ENCODE peak calls at places on chromosomes 4 and X, in five cellular contexts. K, Y, W, L and D are unnamed samples.

GRCh38 chr4:81039351-81040174 is 9.1 kb downstream of the BMP3 start:
- DNase-seq in L (no peak), K (no peak), Y (no peak), W (no peak), D (peak; percentile 11)

GRCh38 chr4:186622788-186623464 is 67.6 kb upstream of the MTNR1A start:
- DNase-seq in Y (no peak), W (peak; percentile 79), L (no peak), K (no peak), D (peak; percentile 87)

GRCh38 chr4:8393593-8394038 is 46.9 kb downstream of the ACOX3 start:
- DNase-seq in Y (no peak), K (peak; percentile 89), W (peak; percentile 95), L (peak; percentile 65), D (peak; percentile 98)

GRCh38 chr4:187586892-187587291 is 408.7 kb upstream of the ZFP42 start:
- DNase-seq in Y (no peak), K (no peak), L (no peak), W (no peak), D (no peak)

GRCh38 chrX:6810796-6811195 is 275.9 kb upstream of the VCX3A start:
- DNase-seq in K (no peak), Y (no peak), W (no peak), L (no peak), D (no peak)

GRCh38 chr4:306551-306961 is 1.3 kb upstream of the ZNF732 start:
- DNase-seq in Y (no peak), L (no peak), K (no peak), W (no peak), D (no peak)

GRCh38 chr4:37682701-37683401 is 3.3 kb downstream of the RELL1 start:
- DNase-seq in Y (no peak), K (no peak), W (peak; percentile 29), L (no peak), D (no peak)

GRCh38 chr4:53900275-53900649 is 164.1 kb downstream of the CHIC2 start:
- DNase-seq in W (no peak), Y (no peak), K (no peak), L (no peak), D (no peak)

GRCh38 chr4:19945501-19945900 is 306.2 kb upstream of the SLIT2 start:
- DNase-seq in W (no peak), L (peak; percentile 5), Y (no peak), K (no peak), D (no peak)

GRCh38 chr4:156941940-156942548 is 29.6 kb downstream of the PDGFC start:
- DNase-seq in K (no peak), L (peak; percentile 37), Y (peak; percentile 89), W (peak; percentile 97), D (peak; percentile 86)

GRCh38 chrX:48468247-48468671 is 1.8 kb downstream of the SLC38A5 start:
- DNase-seq in K (no peak), Y (no peak), W (no peak), L (no peak), D (no peak)

GRCh38 chr4:76590847-76591281 is 155.8 kb downstream of the SHROOM3 start:
- DNase-seq in K (no peak), W (peak; percentile 61), Y (no peak), L (no peak), D (peak; percentile 28)

GRCh38 chr4:76591992-76592391 is 157.0 kb downstream of the SHROOM3 start:
- DNase-seq in W (no peak), Y (no peak), K (no peak), L (no peak), D (no peak)

GRCh38 chr4:76588268-76588667 is 153.2 kb downstream of the SHROOM3 start:
- DNase-seq in W (no peak), K (no peak), L (no peak), Y (no peak), D (no peak)

GRCh38 chr4:76589402-76589801 is 154.4 kb downstream of the SHROOM3 start:
- DNase-seq in Y (no peak), K (no peak), W (no peak), L (peak; percentile 50), D (peak; percentile 90)

DNA sequence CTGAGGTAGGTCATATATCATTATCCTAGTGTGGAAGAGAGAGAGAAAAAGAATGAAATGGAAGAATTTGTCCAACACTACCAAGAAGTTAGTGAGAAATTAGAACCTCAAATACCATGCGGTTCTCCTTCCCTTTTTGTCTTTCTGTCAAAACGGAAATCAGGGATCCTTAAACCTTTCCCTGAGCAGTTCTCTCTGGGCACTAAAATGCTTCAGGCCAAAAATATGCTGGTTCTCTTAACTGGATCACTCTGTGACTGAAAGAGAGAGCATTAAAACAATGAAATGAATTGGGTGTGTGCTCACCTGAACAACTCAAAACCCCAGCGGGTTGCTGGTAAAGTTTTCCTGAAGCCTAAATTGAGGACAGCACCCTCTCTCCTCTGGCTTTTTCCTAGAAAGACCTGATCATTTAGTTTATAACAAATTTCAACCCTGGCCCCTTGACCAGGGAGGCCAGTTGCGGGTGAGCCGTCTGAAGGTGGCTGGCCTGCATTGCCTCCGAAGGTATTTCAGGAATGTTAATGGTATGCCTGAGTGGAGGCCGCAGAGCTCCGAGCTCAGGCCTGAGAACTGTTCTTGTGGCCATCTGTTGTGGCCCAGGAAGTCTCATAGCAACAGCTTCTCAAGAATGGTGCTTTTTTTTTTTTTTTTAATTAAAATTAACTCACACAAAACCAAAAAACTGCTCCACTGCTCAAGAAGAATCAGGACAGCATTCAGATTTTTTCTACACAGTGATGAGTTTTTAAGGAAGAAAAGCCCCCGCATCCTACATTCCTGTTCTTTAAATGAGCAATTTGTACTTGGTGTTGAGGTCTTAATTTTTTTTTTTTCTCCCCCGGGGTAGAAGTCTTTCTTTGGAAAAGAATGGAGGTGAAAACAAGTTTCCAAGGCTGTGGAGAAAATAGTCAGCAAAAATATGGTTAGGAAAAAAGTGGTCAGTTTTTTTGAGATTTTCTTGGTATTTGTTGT is 155.1 kb downstream of the SHROOM3 start:
- DNase-seq in W (peak; percentile 96), K (peak; percentile 34), L (peak; percentile 82), Y (peak; percentile 92), D (peak; percentile 87)
- H3K4me3 ChIP-seq in W (no peak overlapping the region), K (peak overlapping the region; percentile 28), L (peak overlapping the region; percentile 15), Y (no peak overlapping the region), D (no peak overlapping the region)

DNA sequence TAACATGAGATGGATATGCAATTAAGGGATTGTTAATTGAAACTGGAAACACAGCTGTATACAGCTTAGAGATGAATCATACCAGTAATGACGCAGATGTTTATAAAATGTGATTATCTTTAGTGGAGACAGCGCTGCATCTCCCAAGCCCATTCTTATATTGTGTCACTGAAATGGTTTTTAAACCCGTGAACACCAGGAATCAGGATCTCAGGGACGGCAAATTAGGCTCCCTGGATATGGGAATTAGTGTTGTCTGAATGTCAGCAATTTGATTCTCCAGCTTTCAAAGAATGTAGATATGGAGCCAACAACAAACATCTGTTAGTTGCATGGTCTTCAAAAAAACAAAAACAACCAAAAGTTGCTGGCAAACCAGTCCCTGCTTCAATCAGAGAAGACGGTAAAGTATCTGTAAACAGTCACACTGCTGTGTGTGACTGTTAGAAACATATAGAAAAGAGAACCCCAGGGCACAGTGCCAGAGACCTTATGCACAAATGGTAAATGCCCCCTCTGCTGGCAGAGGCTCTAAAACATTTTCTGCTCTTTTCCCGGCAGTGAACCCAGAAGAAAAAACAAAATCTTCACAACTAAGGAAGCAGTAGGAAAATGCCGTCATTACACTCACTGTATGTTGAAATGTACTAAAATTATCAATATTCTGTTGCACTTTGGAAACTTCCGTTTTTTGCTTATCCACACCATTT is 351.9 kb upstream of the FTHL17 start:
- DNase-seq in W (peak; percentile 65), K (peak; percentile 43), L (peak; percentile 15), Y (peak; percentile 76), D (peak; percentile 11)
- TF ChIP-seq CTCF in W (peak; percentile 67), K (peak; percentile 64), L (peak; percentile 57), Y (peak; percentile 45), D (no peak)

DNA sequence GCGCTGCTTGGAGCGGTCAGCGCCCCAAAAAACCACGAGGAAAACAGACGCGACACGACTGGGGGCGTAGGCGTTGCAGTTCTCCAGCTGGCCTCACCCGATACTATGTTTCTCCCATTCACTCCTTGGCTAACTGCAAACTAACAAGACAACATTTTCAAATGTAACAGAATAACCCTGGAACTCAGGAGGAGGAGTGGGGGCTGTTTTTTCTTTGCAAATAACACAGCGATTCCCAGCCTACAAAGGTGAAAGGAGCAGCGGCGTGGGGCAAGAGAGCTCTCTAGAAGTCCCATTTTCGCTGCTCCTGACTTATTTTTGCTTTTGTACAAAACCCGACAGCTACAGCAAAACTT is 1.7 kb downstream of the SOX3 start:
- DNase-seq in W (no peak), L (no peak), Y (no peak), K (peak; percentile 10), D (no peak)
- H3K4me3 ChIP-seq in W (no peak overlapping the region), L (no peak overlapping the region), Y (peak overlapping the region; percentile 33), K (no peak overlapping the region), D (no peak overlapping the region)

GRCh38 chr4:23881674-23882337 is 8.0 kb downstream of the PPARGC1A start:
- DNase-seq in L (no peak), K (no peak), W (no peak), Y (no peak), D (no peak)
- TF ChIP-seq CTCF in L (no peak), K (no peak), W (peak; percentile 13), Y (no peak), D (no peak)

DNA sequence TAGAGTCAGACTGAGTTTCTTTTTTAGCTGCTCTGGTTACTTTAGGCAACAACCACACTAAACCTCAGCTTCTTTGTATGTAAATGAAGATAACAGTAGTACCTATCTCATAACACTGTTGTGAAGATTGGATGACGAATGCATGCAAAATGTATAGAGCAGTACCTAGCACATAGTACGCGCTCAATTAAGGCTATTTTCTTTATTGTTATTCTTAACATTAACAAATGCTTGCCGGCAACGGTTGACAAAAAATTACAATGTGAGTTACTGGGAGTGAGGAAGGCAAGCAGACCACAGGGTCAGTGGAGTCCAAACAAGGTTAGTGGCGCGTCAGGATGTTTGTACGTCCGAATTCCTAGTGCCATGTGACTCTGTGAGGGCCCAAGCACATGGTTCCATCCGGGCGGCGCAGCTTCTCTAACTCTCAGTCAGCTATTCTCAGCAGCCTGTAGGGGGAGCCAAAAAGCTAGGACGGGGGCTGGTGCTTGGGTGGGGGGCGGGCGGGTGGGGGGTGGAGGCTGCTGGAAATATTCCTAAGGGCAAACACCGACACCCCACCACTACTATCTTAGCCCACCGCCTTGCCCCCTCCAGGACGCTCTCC is 795 bp upstream of the NALF2 start:
- DNase-seq in W (no peak), Y (no peak), L (no peak), K (peak; percentile 71), D (no peak)
- H3K4me3 ChIP-seq in W (no peak overlapping the region), Y (no peak overlapping the region), L (no peak overlapping the region), K (no peak overlapping the region), D (no peak overlapping the region)

GRCh38 chr4:99273704-99274103 is 17.1 kb downstream of the ADH1A start:
- DNase-seq in Y (no peak), L (no peak), K (no peak), W (no peak), D (no peak)
- TF ChIP-seq CTCF in Y (no peak), L (no peak), K (no peak), W (no peak), D (no peak)

DNA sequence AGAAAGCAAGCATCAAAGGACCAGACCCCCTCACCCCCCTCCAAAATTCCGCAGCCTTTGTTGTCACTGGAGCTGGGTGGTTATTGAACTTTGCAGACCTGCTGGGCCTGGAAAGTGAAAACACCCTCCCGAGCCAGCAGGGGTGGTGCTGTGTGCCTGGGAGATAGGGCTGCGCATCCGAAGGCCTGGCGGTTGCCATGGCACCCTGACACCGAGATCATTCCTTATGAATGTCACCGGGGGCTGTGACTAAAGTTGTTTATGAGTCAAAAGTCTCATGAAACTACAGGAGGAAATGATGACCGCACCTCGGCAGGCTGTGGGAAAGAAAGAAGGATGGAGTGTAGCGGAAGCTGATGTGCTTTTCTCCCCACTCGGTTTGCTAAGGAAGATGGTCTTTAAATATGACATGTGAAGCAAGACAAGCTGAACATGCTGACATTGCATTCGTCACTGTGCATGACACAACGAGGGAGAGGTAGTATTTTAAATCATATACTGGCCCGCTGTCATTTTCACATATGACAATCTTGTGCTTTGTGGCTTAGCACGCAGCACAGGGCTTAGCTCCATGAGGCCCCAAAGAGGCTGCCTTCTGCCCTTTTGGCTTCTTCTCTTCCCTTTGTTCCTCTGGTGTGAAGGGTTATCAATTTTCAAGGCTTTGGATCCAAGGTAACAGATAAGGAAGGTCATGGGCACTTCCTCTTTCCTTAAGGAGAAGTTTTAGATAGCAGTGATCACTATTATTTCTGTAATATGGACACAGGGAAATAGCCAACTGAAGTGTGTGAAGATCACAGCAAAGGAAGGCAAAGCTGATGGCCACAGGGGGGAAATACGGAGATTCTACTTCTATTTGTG is 367.1 kb downstream of the UNC5C start:
- DNase-seq in K (peak; percentile 52), Y (no peak), L (no peak), W (peak; percentile 94), D (no peak)
- H3K4me3 ChIP-seq in K (no peak overlapping the region), Y (no peak overlapping the region), L (no peak overlapping the region), W (no peak overlapping the region), D (no peak overlapping the region)